ENCODE peak calls at places on chromosome 13, in ten cellular contexts. O is NCI-H460; S is GM23248; V is psoas muscle; P is RWPE1; M is T-helper 17 cell; U is dorsolateral prefrontal cortex; R is head of caudate nucleus; Z is SIG-M5; F is activated CD4-positive, alpha-beta T cell treated with anti-CD3 and anti-CD28 coated beads for 4 hours. D is an unnamed sample.

GRCh38 chr13:44389003-44389666 is 15.5 kb downstream of the SERP2 start:
- DNase-seq in O (no peak), S (no peak), V (no peak), P (no peak), M (no peak), U (no peak), R (no peak), Z (no peak), F (no peak), D (no peak)

GRCh38 chr13:23060972-23061371 is 119.8 kb upstream of the SGCG start:
- DNase-seq in O (no peak), S (no peak), V (no peak), P (no peak), M (no peak), U (no peak), R (no peak), Z (no peak), F (no peak), D (no peak)

GRCh38 chr13:46172531-46172991 is 9.4 kb downstream of the LCP1 start:
- DNase-seq in O (no peak), S (no peak), V (no peak), P (no peak), M (peak; percentile 44), U (no peak), R (no peak), Z (peak; percentile 91), F (peak; percentile 41), D (no peak)

GRCh38 chr13:61728468-61728867 is 312.8 kb upstream of the PCDH20 start:
- DNase-seq in O (peak; percentile 6), S (no peak), V (no peak), P (no peak), M (no peak), U (no peak), R (no peak), Z (no peak), F (no peak), D (no peak)

GRCh38 chr13:113125506-113126264 is 3.1 kb downstream of the F10 start:
- DNase-seq in O (no peak), S (no peak), V (no peak), P (no peak), M (no peak), U (no peak), R (no peak), Z (no peak), F (no peak), D (no peak)

GRCh38 chr13:28621439-28621838 is 37.5 kb upstream of the POMP start:
- DNase-seq in O (no peak), S (no peak), V (no peak), P (no peak), M (no peak), U (no peak), R (no peak), Z (peak; percentile 4), F (no peak), D (no peak)

GRCh38 chr13:34765446-34766180 is 176.5 kb upstream of the NBEA start:
- DNase-seq in O (no peak), S (no peak), V (no peak), P (no peak), M (no peak), U (no peak), R (no peak), Z (no peak), F (no peak), D (no peak)

GRCh38 chr13:24644051-24644450 is 36.2 kb upstream of the ATP12A start:
- DNase-seq in O (no peak), S (peak; percentile 24), V (no peak), P (no peak), M (no peak), U (no peak), R (no peak), Z (no peak), F (no peak), D (peak; percentile 6)

GRCh38 chr13:101757446-101758039 is 305.1 kb downstream of the ITGBL1 start:
- DNase-seq in O (peak; percentile 59), S (peak; percentile 64), V (no peak), P (peak; percentile 74), M (no peak), U (no peak), R (no peak), Z (no peak), F (no peak), D (peak; percentile 49)

GRCh38 chr13:106533940-106534843 is 1.3 kb downstream of the EFNB2 start:
- DNase-seq in O (no peak), S (peak; percentile 53), V (peak; percentile 30), P (no peak), M (peak; percentile 12), U (no peak), R (peak; percentile 78), Z (no peak), F (peak; percentile 2), D (peak; percentile 37)

GRCh38 chr13:98575009-98575866 is 1.7 kb downstream of the STK24 start:
- DNase-seq in O (no peak), S (peak; percentile 43), V (no peak), P (no peak), M (no peak), U (no peak), R (no peak), Z (no peak), F (no peak), D (no peak)

GRCh38 chr13:27783111-27783510 is 9.2 kb upstream of the GSX1 start:
- DNase-seq in O (no peak), S (peak; percentile 14), V (no peak), P (peak; percentile 15), M (no peak), U (no peak), R (no peak), Z (no peak), F (no peak), D (peak; percentile 43)

GRCh38 chr13:101917833-101918755 is 465.6 kb downstream of the ITGBL1 start:
- DNase-seq in O (no peak), S (no peak), V (no peak), P (no peak), M (no peak), U (no peak), R (peak; percentile 52), Z (no peak), F (no peak), D (peak; percentile 72)

D was measured in cerebellar cortex.